ENCODE peak calls at places on chromosomes 11 and 22, in ten cellular contexts. One of them, this sample, is unnamed.

GRCh38 chr11:76208438-76208828 is 2.1 kb upstream of the WNT11 start:
- DNase-seq in Calu3: no peak
- DNase-seq in left ventricle myocardium inferior: no peak
- DNase-seq in stimulated activated CD4-positive, alpha-beta T cell treated with anti-CD3 and anti-CD28 coated beads, Interleukin-12 subunit alpha, Interleukin-12 subunit beta, amount 100 ng/mL, for 48 hours: no peak
- DNase-seq in mucosa of descending colon: no peak
- DNase-seq in ecto neural progenitor cell: no peak
- DNase-seq in IMR-90: no peak
- DNase-seq in psoas muscle: no peak
- DNase-seq in NAMALWA: no peak
- DNase-seq in iris pigment epithelial cell: no peak
- DNase-seq in this sample: no peak

GRCh38 chr11:7347611-7348431 is 96.1 kb downstream of the SYT9 start:
- DNase-seq in NAMALWA: no peak
- DNase-seq in left ventricle myocardium inferior: no peak
- DNase-seq in psoas muscle: no peak
- DNase-seq in mucosa of descending colon: no peak
- DNase-seq in Calu3: no peak
- DNase-seq in ecto neural progenitor cell: no peak
- DNase-seq in iris pigment epithelial cell: no peak
- DNase-seq in IMR-90: no peak
- DNase-seq in stimulated activated CD4-positive, alpha-beta T cell treated with anti-CD3 and anti-CD28 coated beads, Interleukin-12 subunit alpha, Interleukin-12 subunit beta, amount 100 ng/mL, for 48 hours: no peak
- DNase-seq in this sample: no peak

GRCh38 chr22:30381250-30381649 is 6.0 kb downstream of the RNF215 start:
- DNase-seq in mucosa of descending colon: no peak
- DNase-seq in NAMALWA: no peak
- DNase-seq in stimulated activated CD4-positive, alpha-beta T cell treated with anti-CD3 and anti-CD28 coated beads, Interleukin-12 subunit alpha, Interleukin-12 subunit beta, amount 100 ng/mL, for 48 hours: peak; percentile 25
- DNase-seq in ecto neural progenitor cell: no peak
- DNase-seq in IMR-90: no peak
- DNase-seq in Calu3: no peak
- DNase-seq in psoas muscle: no peak
- DNase-seq in iris pigment epithelial cell: no peak
- DNase-seq in left ventricle myocardium inferior: no peak
- DNase-seq in this sample: no peak

GRCh38 chr11:15707971-15708370 is 593.2 kb downstream of the INSC start:
- DNase-seq in IMR-90: peak; percentile 84
- DNase-seq in ecto neural progenitor cell: no peak
- DNase-seq in psoas muscle: no peak
- DNase-seq in stimulated activated CD4-positive, alpha-beta T cell treated with anti-CD3 and anti-CD28 coated beads, Interleukin-12 subunit alpha, Interleukin-12 subunit beta, amount 100 ng/mL, for 48 hours: no peak
- DNase-seq in mucosa of descending colon: peak; percentile 53
- DNase-seq in left ventricle myocardium inferior: peak; percentile 18
- DNase-seq in iris pigment epithelial cell: peak; percentile 1
- DNase-seq in NAMALWA: no peak
- DNase-seq in Calu3: peak; percentile 50
- DNase-seq in this sample: no peak

GRCh38 chr22:37331811-37332536 is 49.7 kb downstream of the CYTH4 start:
- DNase-seq in psoas muscle: no peak
- DNase-seq in ecto neural progenitor cell: no peak
- DNase-seq in left ventricle myocardium inferior: no peak
- DNase-seq in NAMALWA: peak; percentile 39
- DNase-seq in Calu3: peak; percentile 52
- DNase-seq in mucosa of descending colon: no peak
- DNase-seq in iris pigment epithelial cell: no peak
- DNase-seq in stimulated activated CD4-positive, alpha-beta T cell treated with anti-CD3 and anti-CD28 coated beads, Interleukin-12 subunit alpha, Interleukin-12 subunit beta, amount 100 ng/mL, for 48 hours: no peak
- DNase-seq in IMR-90: peak; percentile 38
- DNase-seq in this sample: no peak

GRCh38 chr11:34656062-34656720 is 35.3 kb downstream of the EHF start:
- DNase-seq in IMR-90: peak; percentile 28
- DNase-seq in left ventricle myocardium inferior: no peak
- DNase-seq in Calu3: peak; percentile 70
- DNase-seq in stimulated activated CD4-positive, alpha-beta T cell treated with anti-CD3 and anti-CD28 coated beads, Interleukin-12 subunit alpha, Interleukin-12 subunit beta, amount 100 ng/mL, for 48 hours: no peak
- DNase-seq in psoas muscle: no peak
- DNase-seq in NAMALWA: no peak
- DNase-seq in ecto neural progenitor cell: no peak
- DNase-seq in mucosa of descending colon: no peak
- DNase-seq in iris pigment epithelial cell: peak; percentile 32
- DNase-seq in this sample: no peak

GRCh38 chr22:42617155-42617983 is 2.7 kb upstream of the POLDIP3 start:
- DNase-seq in stimulated activated CD4-positive, alpha-beta T cell treated with anti-CD3 and anti-CD28 coated beads, Interleukin-12 subunit alpha, Interleukin-12 subunit beta, amount 100 ng/mL, for 48 hours: no peak
- DNase-seq in mucosa of descending colon: peak; percentile 27
- DNase-seq in iris pigment epithelial cell: no peak
- DNase-seq in left ventricle myocardium inferior: no peak
- DNase-seq in NAMALWA: peak; percentile 24
- DNase-seq in psoas muscle: no peak
- DNase-seq in Calu3: no peak
- DNase-seq in ecto neural progenitor cell: no peak
- DNase-seq in IMR-90: no peak
- DNase-seq in this sample: no peak

GRCh38 chr11:23423119-23423518 is 562.8 kb upstream of the CCDC179 start:
- DNase-seq in Calu3: no peak
- DNase-seq in stimulated activated CD4-positive, alpha-beta T cell treated with anti-CD3 and anti-CD28 coated beads, Interleukin-12 subunit alpha, Interleukin-12 subunit beta, amount 100 ng/mL, for 48 hours: no peak
- DNase-seq in ecto neural progenitor cell: no peak
- DNase-seq in NAMALWA: no peak
- DNase-seq in left ventricle myocardium inferior: no peak
- DNase-seq in IMR-90: peak; percentile 78
- DNase-seq in psoas muscle: no peak
- DNase-seq in mucosa of descending colon: no peak
- DNase-seq in iris pigment epithelial cell: peak; percentile 36
- DNase-seq in this sample: no peak

GRCh38 chr11:130449246-130449990 is 973 bp downstream of the ADAMTS15 start:
- DNase-seq in ecto neural progenitor cell: peak; percentile 68
- DNase-seq in psoas muscle: no peak
- DNase-seq in iris pigment epithelial cell: no peak
- DNase-seq in mucosa of descending colon: no peak
- DNase-seq in left ventricle myocardium inferior: no peak
- DNase-seq in NAMALWA: no peak
- DNase-seq in IMR-90: no peak
- DNase-seq in stimulated activated CD4-positive, alpha-beta T cell treated with anti-CD3 and anti-CD28 coated beads, Interleukin-12 subunit alpha, Interleukin-12 subunit beta, amount 100 ng/mL, for 48 hours: no peak
- DNase-seq in Calu3: no peak
- DNase-seq in this sample: no peak

GRCh38 chr22:42462016-42462415 is 29.8 kb upstream of the NFAM1 start:
- DNase-seq in NAMALWA: no peak
- DNase-seq in mucosa of descending colon: no peak
- DNase-seq in psoas muscle: no peak
- DNase-seq in ecto neural progenitor cell: no peak
- DNase-seq in stimulated activated CD4-positive, alpha-beta T cell treated with anti-CD3 and anti-CD28 coated beads, Interleukin-12 subunit alpha, Interleukin-12 subunit beta, amount 100 ng/mL, for 48 hours: no peak
- DNase-seq in IMR-90: no peak
- DNase-seq in Calu3: no peak
- DNase-seq in left ventricle myocardium inferior: no peak
- DNase-seq in iris pigment epithelial cell: no peak
- DNase-seq in this sample: no peak

GRCh38 chr11:2312232-2313042 is 10.6 kb downstream of the TSPAN32 start:
- DNase-seq in stimulated activated CD4-positive, alpha-beta T cell treated with anti-CD3 and anti-CD28 coated beads, Interleukin-12 subunit alpha, Interleukin-12 subunit beta, amount 100 ng/mL, for 48 hours: no peak
- DNase-seq in Calu3: no peak
- DNase-seq in left ventricle myocardium inferior: no peak
- DNase-seq in NAMALWA: no peak
- DNase-seq in ecto neural progenitor cell: no peak
- DNase-seq in iris pigment epithelial cell: no peak
- DNase-seq in IMR-90: peak; percentile 49
- DNase-seq in psoas muscle: no peak
- DNase-seq in mucosa of descending colon: no peak
- DNase-seq in this sample: no peak

GRCh38 chr22:24284747-24285203 is 14.1 kb downstream of the SPECC1L start:
- DNase-seq in left ventricle myocardium inferior: no peak
- DNase-seq in IMR-90: peak; percentile 53
- DNase-seq in psoas muscle: no peak
- DNase-seq in ecto neural progenitor cell: no peak
- DNase-seq in stimulated activated CD4-positive, alpha-beta T cell treated with anti-CD3 and anti-CD28 coated beads, Interleukin-12 subunit alpha, Interleukin-12 subunit beta, amount 100 ng/mL, for 48 hours: no peak
- DNase-seq in Calu3: no peak
- DNase-seq in iris pigment epithelial cell: peak; percentile 51
- DNase-seq in mucosa of descending colon: no peak
- DNase-seq in NAMALWA: no peak
- DNase-seq in this sample: no peak

GRCh38 chr11:65870307-65870658 is 2.3 kb downstream of the EFEMP2 start:
- DNase-seq in Calu3: no peak
- DNase-seq in stimulated activated CD4-positive, alpha-beta T cell treated with anti-CD3 and anti-CD28 coated beads, Interleukin-12 subunit alpha, Interleukin-12 subunit beta, amount 100 ng/mL, for 48 hours: no peak
- DNase-seq in iris pigment epithelial cell: no peak
- DNase-seq in mucosa of descending colon: no peak
- DNase-seq in ecto neural progenitor cell: no peak
- DNase-seq in psoas muscle: no peak
- DNase-seq in NAMALWA: no peak
- DNase-seq in left ventricle myocardium inferior: peak; percentile 12
- DNase-seq in IMR-90: no peak
- DNase-seq in this sample: no peak

GRCh38 chr11:128500488-128500887 is 86.9 kb downstream of the ETS1 start:
- DNase-seq in NAMALWA: no peak
- DNase-seq in ecto neural progenitor cell: no peak
- DNase-seq in iris pigment epithelial cell: peak; percentile 74
- DNase-seq in left ventricle myocardium inferior: no peak
- DNase-seq in IMR-90: peak; percentile 62
- DNase-seq in psoas muscle: no peak
- DNase-seq in stimulated activated CD4-positive, alpha-beta T cell treated with anti-CD3 and anti-CD28 coated beads, Interleukin-12 subunit alpha, Interleukin-12 subunit beta, amount 100 ng/mL, for 48 hours: no peak
- DNase-seq in Calu3: no peak
- DNase-seq in mucosa of descending colon: no peak
- DNase-seq in this sample: no peak

GRCh38 chr11:69520186-69520585 is 38.7 kb downstream of the LINC01488 start:
- DNase-seq in iris pigment epithelial cell: peak; percentile 23
- DNase-seq in stimulated activated CD4-positive, alpha-beta T cell treated with anti-CD3 and anti-CD28 coated beads, Interleukin-12 subunit alpha, Interleukin-12 subunit beta, amount 100 ng/mL, for 48 hours: no peak
- DNase-seq in left ventricle myocardium inferior: no peak
- DNase-seq in ecto neural progenitor cell: no peak
- DNase-seq in psoas muscle: no peak
- DNase-seq in IMR-90: peak; percentile 21
- DNase-seq in NAMALWA: no peak
- DNase-seq in mucosa of descending colon: no peak
- DNase-seq in Calu3: no peak
- DNase-seq in this sample: no peak

GRCh38 chr22:24106385-24107381 is 74.6 kb upstream of the SUSD2 start:
- DNase-seq in stimulated activated CD4-positive, alpha-beta T cell treated with anti-CD3 and anti-CD28 coated beads, Interleukin-12 subunit alpha, Interleukin-12 subunit beta, amount 100 ng/mL, for 48 hours: no peak
- DNase-seq in ecto neural progenitor cell: no peak
- DNase-seq in IMR-90: no peak
- DNase-seq in iris pigment epithelial cell: no peak
- DNase-seq in NAMALWA: peak; percentile 34
- DNase-seq in left ventricle myocardium inferior: peak; percentile 25
- DNase-seq in psoas muscle: no peak
- DNase-seq in mucosa of descending colon: peak; percentile 22
- DNase-seq in Calu3: no peak
- DNase-seq in this sample: peak; percentile 23

GRCh38 chr22:24200616-24201212 is 19.4 kb downstream of the SUSD2 start:
- DNase-seq in left ventricle myocardium inferior: no peak
- DNase-seq in NAMALWA: no peak
- DNase-seq in stimulated activated CD4-positive, alpha-beta T cell treated with anti-CD3 and anti-CD28 coated beads, Interleukin-12 subunit alpha, Interleukin-12 subunit beta, amount 100 ng/mL, for 48 hours: no peak
- DNase-seq in mucosa of descending colon: no peak
- DNase-seq in ecto neural progenitor cell: no peak
- DNase-seq in IMR-90: peak; percentile 51
- DNase-seq in psoas muscle: no peak
- DNase-seq in Calu3: peak; percentile 73
- DNase-seq in iris pigment epithelial cell: peak; percentile 84
- DNase-seq in this sample: no peak

GRCh38 chr22:35914665-35915476 is 113.8 kb downstream of the RBFOX2 start:
- DNase-seq in NAMALWA: peak; percentile 40
- DNase-seq in mucosa of descending colon: peak; percentile 82
- DNase-seq in ecto neural progenitor cell: peak; percentile 77
- DNase-seq in iris pigment epithelial cell: peak; percentile 93
- DNase-seq in Calu3: peak; percentile 78
- DNase-seq in IMR-90: peak; percentile 91
- DNase-seq in left ventricle myocardium inferior: no peak
- DNase-seq in psoas muscle: no peak
- DNase-seq in stimulated activated CD4-positive, alpha-beta T cell treated with anti-CD3 and anti-CD28 coated beads, Interleukin-12 subunit alpha, Interleukin-12 subunit beta, amount 100 ng/mL, for 48 hours: no peak
- DNase-seq in this sample: no peak

GRCh38 chr11:10878408-10879214 is 20.8 kb upstream of the ZBED5 start:
- DNase-seq in NAMALWA: peak; percentile 93
- DNase-seq in iris pigment epithelial cell: peak; percentile 79
- DNase-seq in ecto neural progenitor cell: no peak
- DNase-seq in IMR-90: peak; percentile 72
- DNase-seq in left ventricle myocardium inferior: no peak
- DNase-seq in mucosa of descending colon: peak; percentile 51
- DNase-seq in Calu3: peak; percentile 55
- DNase-seq in stimulated activated CD4-positive, alpha-beta T cell treated with anti-CD3 and anti-CD28 coated beads, Interleukin-12 subunit alpha, Interleukin-12 subunit beta, amount 100 ng/mL, for 48 hours: no peak
- DNase-seq in psoas muscle: no peak
- DNase-seq in this sample: no peak

GRCh38 chr11:13010737-13011342 is 1.7 kb downstream of the RASSF10 start:
- DNase-seq in psoas muscle: no peak
- DNase-seq in NAMALWA: no peak
- DNase-seq in left ventricle myocardium inferior: no peak
- DNase-seq in IMR-90: no peak
- DNase-seq in stimulated activated CD4-positive, alpha-beta T cell treated with anti-CD3 and anti-CD28 coated beads, Interleukin-12 subunit alpha, Interleukin-12 subunit beta, amount 100 ng/mL, for 48 hours: no peak
- DNase-seq in Calu3: peak; percentile 27
- DNase-seq in mucosa of descending colon: peak; percentile 38
- DNase-seq in ecto neural progenitor cell: peak; percentile 75
- DNase-seq in iris pigment epithelial cell: no peak
- DNase-seq in this sample: no peak

GRCh38 chr22:31932863-31933262 is 11.5 kb upstream of the YWHAH start:
- DNase-seq in ecto neural progenitor cell: no peak
- DNase-seq in iris pigment epithelial cell: no peak
- DNase-seq in mucosa of descending colon: no peak
- DNase-seq in psoas muscle: no peak
- DNase-seq in IMR-90: no peak
- DNase-seq in NAMALWA: no peak
- DNase-seq in Calu3: no peak
- DNase-seq in left ventricle myocardium inferior: no peak
- DNase-seq in stimulated activated CD4-positive, alpha-beta T cell treated with anti-CD3 and anti-CD28 coated beads, Interleukin-12 subunit alpha, Interleukin-12 subunit beta, amount 100 ng/mL, for 48 hours: no peak
- DNase-seq in this sample: no peak

GRCh38 chr11:42407379-42407778 is 904.4 kb upstream of the API5 start:
- DNase-seq in left ventricle myocardium inferior: no peak
- DNase-seq in stimulated activated CD4-positive, alpha-beta T cell treated with anti-CD3 and anti-CD28 coated beads, Interleukin-12 subunit alpha, Interleukin-12 subunit beta, amount 100 ng/mL, for 48 hours: no peak
- DNase-seq in ecto neural progenitor cell: peak; percentile 90
- DNase-seq in IMR-90: no peak
- DNase-seq in mucosa of descending colon: no peak
- DNase-seq in psoas muscle: no peak
- DNase-seq in Calu3: no peak
- DNase-seq in NAMALWA: peak; percentile 48
- DNase-seq in iris pigment epithelial cell: no peak
- DNase-seq in this sample: no peak

GRCh38 chr11:61516191-61516590 is 7.6 kb downstream of the LRRC10B start:
- DNase-seq in stimulated activated CD4-positive, alpha-beta T cell treated with anti-CD3 and anti-CD28 coated beads, Interleukin-12 subunit alpha, Interleukin-12 subunit beta, amount 100 ng/mL, for 48 hours: no peak
- DNase-seq in left ventricle myocardium inferior: no peak
- DNase-seq in ecto neural progenitor cell: no peak
- DNase-seq in IMR-90: no peak
- DNase-seq in iris pigment epithelial cell: no peak
- DNase-seq in NAMALWA: no peak
- DNase-seq in mucosa of descending colon: no peak
- DNase-seq in Calu3: no peak
- DNase-seq in psoas muscle: no peak
- DNase-seq in this sample: no peak

GRCh38 chr22:40908895-40909294 is 42.3 kb upstream of the RBX1 start:
- DNase-seq in iris pigment epithelial cell: no peak
- DNase-seq in left ventricle myocardium inferior: no peak
- DNase-seq in mucosa of descending colon: no peak
- DNase-seq in Calu3: no peak
- DNase-seq in stimulated activated CD4-positive, alpha-beta T cell treated with anti-CD3 and anti-CD28 coated beads, Interleukin-12 subunit alpha, Interleukin-12 subunit beta, amount 100 ng/mL, for 48 hours: no peak
- DNase-seq in NAMALWA: no peak
- DNase-seq in psoas muscle: no peak
- DNase-seq in ecto neural progenitor cell: no peak
- DNase-seq in IMR-90: no peak
- DNase-seq in this sample: no peak

GRCh38 chr11:9759519-9760179 is 95.8 kb downstream of the SWAP70 start:
- DNase-seq in ecto neural progenitor cell: peak; percentile 47
- DNase-seq in mucosa of descending colon: peak; percentile 84
- DNase-seq in iris pigment epithelial cell: peak; percentile 100
- DNase-seq in stimulated activated CD4-positive, alpha-beta T cell treated with anti-CD3 and anti-CD28 coated beads, Interleukin-12 subunit alpha, Interleukin-12 subunit beta, amount 100 ng/mL, for 48 hours: peak; percentile 96
- DNase-seq in left ventricle myocardium inferior: peak; percentile 83
- DNase-seq in Calu3: peak; percentile 90
- DNase-seq in IMR-90: peak; percentile 100
- DNase-seq in NAMALWA: peak; percentile 85
- DNase-seq in psoas muscle: peak; percentile 88
- DNase-seq in this sample: peak; percentile 82

GRCh38 chr22:28930357-28931007 is 47.1 kb downstream of the ZNRF3 start:
- DNase-seq in psoas muscle: no peak
- DNase-seq in mucosa of descending colon: no peak
- DNase-seq in stimulated activated CD4-positive, alpha-beta T cell treated with anti-CD3 and anti-CD28 coated beads, Interleukin-12 subunit alpha, Interleukin-12 subunit beta, amount 100 ng/mL, for 48 hours: no peak
- DNase-seq in NAMALWA: peak; percentile 74
- DNase-seq in ecto neural progenitor cell: no peak
- DNase-seq in iris pigment epithelial cell: peak; percentile 62
- DNase-seq in IMR-90: peak; percentile 21
- DNase-seq in left ventricle myocardium inferior: no peak
- DNase-seq in Calu3: no peak
- DNase-seq in this sample: no peak

GRCh38 chr11:122440783-122441701 is 214.5 kb upstream of the UBASH3B start:
- DNase-seq in IMR-90: no peak
- DNase-seq in iris pigment epithelial cell: peak; percentile 2
- DNase-seq in NAMALWA: no peak
- DNase-seq in psoas muscle: peak; percentile 42
- DNase-seq in stimulated activated CD4-positive, alpha-beta T cell treated with anti-CD3 and anti-CD28 coated beads, Interleukin-12 subunit alpha, Interleukin-12 subunit beta, amount 100 ng/mL, for 48 hours: no peak
- DNase-seq in left ventricle myocardium inferior: peak; percentile 43
- DNase-seq in mucosa of descending colon: peak; percentile 16
- DNase-seq in Calu3: no peak
- DNase-seq in ecto neural progenitor cell: no peak
- DNase-seq in this sample: no peak

GRCh38 chr11:75267171-75267970 is 26.8 kb downstream of the TPBGL start:
- DNase-seq in left ventricle myocardium inferior: no peak
- DNase-seq in iris pigment epithelial cell: no peak
- DNase-seq in ecto neural progenitor cell: no peak
- DNase-seq in NAMALWA: peak; percentile 44
- DNase-seq in IMR-90: no peak
- DNase-seq in stimulated activated CD4-positive, alpha-beta T cell treated with anti-CD3 and anti-CD28 coated beads, Interleukin-12 subunit alpha, Interleukin-12 subunit beta, amount 100 ng/mL, for 48 hours: no peak
- DNase-seq in Calu3: no peak
- DNase-seq in mucosa of descending colon: no peak
- DNase-seq in psoas muscle: no peak
- DNase-seq in this sample: no peak

This sample was measured in activated B cell treated with CpG ODN at 0.5 μM for 24 hours.